ENCODE peak calls at places on chromosomes 2 and 18, in six cellular contexts. Q, P, Z, E, V and X are unnamed samples.

GRCh38 chr2:110116033-110116710 is 550 bp upstream of the MALL start:
- DNase-seq in Q (no peak), E (no peak), P (peak; percentile 56), Z (peak; percentile 81), V (peak; percentile 32), X (no peak)

GRCh38 chr18:28081516-28081915 is 95.4 kb downstream of the CDH2 start:
- DNase-seq in P (no peak), E (no peak), Q (no peak), V (no peak), Z (no peak), X (no peak)

GRCh38 chr2:128301501-128301966 is 17.1 kb downstream of the HS6ST1 start:
- DNase-seq in V (no peak), P (no peak), Z (peak; percentile 94), E (no peak), Q (no peak), X (no peak)

GRCh38 chr2:198065327-198065726 is 260.9 kb downstream of the PLCL1 start:
- DNase-seq in E (no peak), Q (no peak), P (no peak), Z (no peak), V (no peak), X (no peak)

GRCh38 chr2:128832946-128833560 is 514.4 kb upstream of the HS6ST1 start:
- DNase-seq in P (no peak), E (no peak), Z (no peak), Q (no peak), V (no peak), X (no peak)

GRCh38 chr2:9950521-9951271 is 797 bp upstream of the GRHL1 start:
- DNase-seq in P (peak; percentile 73), V (peak; percentile 50), E (peak; percentile 91), Z (no peak), Q (peak; percentile 43), X (no peak)

GRCh38 chr18:69528439-69528838 is 127.8 kb downstream of the DOK6 start:
- DNase-seq in Q (no peak), E (no peak), V (no peak), Z (peak; percentile 49), P (no peak), X (no peak)

GRCh38 chr2:197090713-197091367 is 164.3 kb upstream of the PGAP1 start:
- DNase-seq in V (no peak), Q (no peak), P (no peak), E (peak; percentile 9), Z (no peak), X (no peak)

GRCh38 chr2:157784169-157784822 is 91.8 kb downstream of the ACVR1 start:
- DNase-seq in V (peak; percentile 77), Z (peak; percentile 38), E (peak; percentile 9), Q (peak; percentile 26), P (peak; percentile 57), X (no peak)

GRCh38 chr2:120669121-120669952 is 66.3 kb upstream of the GLI2 start:
- DNase-seq in Q (no peak), E (peak; percentile 64), P (peak; percentile 60), Z (peak; percentile 53), V (no peak), X (no peak)

GRCh38 chr2:11389551-11390528 is 45.4 kb upstream of the ROCK2 start:
- DNase-seq in V (peak; percentile 75), Q (no peak), Z (peak; percentile 97), P (peak; percentile 59), E (no peak), X (no peak)

GRCh38 chr2:202238234-202239197 is at the start of gene SUMO1:
- DNase-seq in V (peak; percentile 92), E (peak; percentile 94), P (peak; percentile 92), Z (peak; percentile 86), Q (peak; percentile 94), X (peak; percentile 92)

GRCh38 chr2:31334311-31335026 is 80.1 kb downstream of the XDH start:
- DNase-seq in Q (no peak), P (no peak), Z (peak; percentile 24), V (no peak), E (no peak), X (no peak)

GRCh38 chr2:234706086-234706485 is 209.2 kb upstream of the ARL4C start:
- DNase-seq in Z (no peak), V (no peak), P (no peak), E (no peak), Q (no peak), X (no peak)

GRCh38 chr2:191415101-191415500 is 169.9 kb downstream of the MYO1B start:
- DNase-seq in Z (no peak), P (no peak), Q (no peak), E (no peak), V (no peak), X (no peak)

GRCh38 chr2:67760995-67761394 is 301.8 kb downstream of the C1D start:
- DNase-seq in V (no peak), P (no peak), E (no peak), Z (no peak), Q (no peak), X (no peak)

GRCh38 chr18:72762505-72763122 is 105.2 kb downstream of the NETO1 start:
- DNase-seq in Z (peak; percentile 76), E (no peak), V (no peak), P (no peak), Q (no peak), X (peak; percentile 16)

GRCh38 chr2:152598975-152599724 is 118.1 kb downstream of the PRPF40A start:
- DNase-seq in Q (no peak), V (no peak), Z (no peak), E (no peak), P (no peak), X (no peak)

GRCh38 chr2:20620271-20620681 is 30.6 kb downstream of the HS1BP3 start:
- DNase-seq in V (peak; percentile 5), Z (no peak), P (peak; percentile 25), E (no peak), Q (no peak), X (no peak)

GRCh38 chr18:50183556-50183955 is 11.4 kb downstream of the MYO5B start:
- DNase-seq in P (no peak), Q (no peak), E (no peak), V (no peak), Z (peak; percentile 5), X (no peak)

GRCh38 chr2:9975328-9975727 is 23.8 kb downstream of the GRHL1 start:
- DNase-seq in P (peak; percentile 64), V (no peak), Z (peak; percentile 83), Q (no peak), E (no peak), X (no peak)

GRCh38 chr2:144097440-144098225 is 422.3 kb downstream of the ZEB2 start:
- DNase-seq in P (no peak), V (no peak), Z (no peak), E (no peak), Q (no peak), X (no peak)

GRCh38 chr2:226943862-226944610 is 108.2 kb downstream of the RHBDD1 start:
- DNase-seq in Q (no peak), E (no peak), Z (no peak), P (no peak), V (no peak), X (no peak)

GRCh38 chr2:27262379-27263286 is at the start of gene SLC30A3:
- DNase-seq in E (peak; percentile 93), Q (peak; percentile 52), P (peak; percentile 74), Z (peak; percentile 28), V (peak; percentile 71), X (no peak)
- H3K27ac ChIP-seq in E (no peak within 1 kb of the TSS), Q (no peak within 1 kb of the TSS), P (no peak within 1 kb of the TSS), Z (no peak within 1 kb of the TSS), V (no peak within 1 kb of the TSS), X (no peak within 1 kb of the TSS)

GRCh38 chr2:113155331-113155730 is 18.4 kb upstream of the PSD4 start:
- DNase-seq in Z (no peak), V (no peak), Q (no peak), P (no peak), E (no peak), X (no peak)

GRCh38 chr2:113156278-113157107 is 17.3 kb upstream of the PSD4 start:
- DNase-seq in E (no peak), V (no peak), P (no peak), Q (no peak), Z (peak; percentile 15), X (no peak)

GRCh38 chr2:113158884-113159553 is 14.8 kb upstream of the PSD4 start:
- DNase-seq in Q (no peak), E (no peak), Z (peak; percentile 92), P (no peak), V (no peak), X (no peak)

GRCh38 chr2:113157897-113158753 is 15.6 kb upstream of the PSD4 start:
- DNase-seq in V (no peak), Q (no peak), P (no peak), Z (peak; percentile 40), E (no peak), X (no peak)

DNA sequence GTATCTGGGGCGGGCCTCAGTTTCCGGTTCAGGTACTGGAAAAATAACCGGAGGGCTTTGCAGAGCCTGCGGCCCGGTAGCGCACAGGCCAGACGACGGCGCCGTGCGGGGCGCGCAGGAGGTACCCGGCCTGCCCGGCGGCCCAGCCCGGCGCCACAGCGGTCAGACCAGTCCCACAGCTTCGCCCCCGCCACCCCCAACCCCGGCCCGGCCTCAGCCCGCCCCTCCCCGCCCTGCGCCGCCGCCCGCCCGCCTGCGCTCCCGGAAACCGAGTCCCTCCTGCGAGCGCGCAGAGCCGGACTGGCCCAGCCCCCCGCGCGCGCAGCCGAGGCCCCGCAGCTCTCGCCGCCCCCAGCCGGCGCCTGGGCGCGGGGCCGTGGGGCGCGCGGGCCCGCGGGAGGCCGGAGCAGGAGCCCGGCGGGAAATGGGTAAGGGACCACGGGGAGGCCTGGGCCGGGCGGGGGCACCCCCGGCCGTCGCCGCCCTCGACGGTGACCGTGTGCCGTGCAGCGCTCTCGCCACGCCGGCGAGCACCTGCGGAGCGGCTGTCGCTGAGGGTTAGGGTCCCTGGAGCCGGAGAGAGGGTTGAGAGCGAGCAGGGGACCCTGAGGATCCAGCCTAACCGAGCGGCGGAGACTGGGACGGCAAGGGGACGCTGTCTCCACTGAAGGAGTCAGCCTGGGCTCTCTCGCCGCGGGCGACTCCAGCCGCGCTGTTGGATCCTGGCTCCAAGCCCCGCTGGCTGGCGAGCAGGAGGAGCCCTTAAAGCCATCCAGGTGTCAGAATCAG is 16.5 kb upstream of the PSD4 start:
- DNase-seq in Q (peak; percentile 52), E (peak; percentile 94), V (peak; percentile 77), Z (peak; percentile 23), P (peak; percentile 81), X (no peak)
- H3K4me3 ChIP-seq in Q (peak overlapping the region; percentile 81), E (peak overlapping the region; percentile 64), V (peak overlapping the region; percentile 58), Z (peak overlapping the region; percentile 6), P (peak overlapping the region; percentile 65), X (peak overlapping the region; percentile 50)

DNA sequence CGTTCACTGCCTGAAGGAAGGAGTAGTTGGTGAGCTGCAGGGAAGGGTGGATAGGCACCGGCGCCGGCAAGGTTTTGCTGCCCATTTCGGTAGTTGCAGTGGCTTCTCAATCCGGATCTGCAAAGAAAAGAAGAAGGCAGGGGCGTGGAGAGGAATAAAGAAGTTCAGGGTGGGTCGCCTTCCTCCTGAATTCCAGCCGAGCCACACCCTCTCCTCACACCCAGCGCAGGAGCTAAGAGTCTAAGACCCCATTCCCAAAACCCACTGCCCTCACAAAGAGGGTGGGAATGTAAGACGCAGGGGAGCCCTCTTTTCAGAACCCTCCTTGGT is 4.7 kb downstream of the OSR1 start:
- DNase-seq in E (no peak), P (no peak), V (no peak), Q (no peak), Z (no peak), X (no peak)
- H3K4me1 ChIP-seq in E (peaks cover 55% of the 10 kb centered on the region), P (peaks cover 51% of the 10 kb centered on the region), V (peaks cover 5% of the 10 kb centered on the region), Q (peaks cover 39% of the 10 kb centered on the region), Z (peaks cover 6% of the 10 kb centered on the region), X (peaks cover 8% of the 10 kb centered on the region)

DNA sequence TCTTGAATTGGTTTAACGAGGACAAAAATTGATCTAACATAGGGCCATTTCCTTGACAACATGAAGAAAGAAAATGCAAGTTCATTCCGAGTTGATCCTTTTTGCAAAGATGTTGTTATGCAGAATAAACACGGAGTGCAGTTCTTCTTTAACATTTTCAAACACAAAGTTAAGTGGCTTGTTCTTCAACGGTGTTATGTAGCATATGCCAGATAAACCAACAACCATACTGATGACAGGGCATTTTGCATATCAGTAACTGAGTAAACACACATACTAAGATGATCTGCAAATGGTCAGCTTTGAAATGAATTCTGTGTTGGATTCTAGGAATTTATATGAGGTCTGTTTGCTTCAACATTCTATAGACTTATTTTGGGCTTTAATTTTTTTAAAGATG is 266.3 kb downstream of the GPD2 start:
- DNase-seq in E (no peak), V (no peak), Q (no peak), P (no peak), Z (no peak), X (no peak)
- H3K27ac ChIP-seq in E (no peak overlapping the region), V (no peak overlapping the region), Q (no peak overlapping the region), P (no peak overlapping the region), Z (no peak overlapping the region), X (no peak overlapping the region)